ENCODE peak calls at places on chromosomes 5 and 9, in nine cellular contexts. T is neural progenitor cell; N is tibial nerve; P is heart right ventricle; V is right atrium auricular region; K is cardiac muscle cell; Y is ovary; D is MM.1S; M is CD8-positive, alpha-beta memory T cell. W is an unnamed sample. For H3K9me3, the result is how much of the 10 kb centered on the place peaks cover.

GRCh38 chr5:96924016-96924443 is 11.8 kb upstream of the LNPEP start:
- DNase-seq in M (no peak), D (no peak), K (no peak), P (no peak), T (no peak), N (no peak), Y (no peak), V (no peak), W (no peak)

GRCh38 chr5:179836225-179837019 is 15.7 kb downstream of the SQSTM1 start:
- DNase-seq in N (no peak), P (no peak), T (no peak), Y (no peak), K (no peak), V (no peak), M (peak), D (peak), W (no peak)

GRCh38 chr5:170132642-170133448 is 27.1 kb downstream of the FOXI1 start:
- DNase-seq in N (no peak), Y (no peak), D (no peak), K (peak), P (no peak), T (no peak), V (no peak), M (no peak), W (no peak)

GRCh38 chr5:150137168-150137957 is 18.3 kb downstream of the PDGFRB start:
- DNase-seq in Y (no peak), P (peak), D (no peak), K (peak), N (no peak), T (no peak), V (no peak), M (no peak), W (no peak)

GRCh38 chr9:74503219-74503618 is 6.1 kb downstream of the RORB start:
- DNase-seq in N (no peak), K (peak), M (no peak), D (no peak), T (no peak), Y (no peak), V (no peak), P (no peak), W (no peak)

GRCh38 chr9:27383524-27383923 is 86.6 kb upstream of the EQTN start:
- DNase-seq in Y (no peak), V (no peak), K (no peak), P (no peak), M (no peak), D (no peak), N (no peak), T (no peak), W (no peak)

GRCh38 chr9:115765060-115765459 is 388.5 kb upstream of the PAPPA start:
- DNase-seq in N (no peak), M (no peak), T (no peak), P (no peak), Y (no peak), V (no peak), K (peak), D (no peak), W (no peak)

GRCh38 chr5:123753349-123754166 is 241.6 kb downstream of the CSNK1G3 start:
- DNase-seq in T (no peak), V (no peak), P (no peak), D (no peak), Y (no peak), K (no peak), N (no peak), M (no peak), W (no peak)

GRCh38 chr5:98839469-98840383 is 66.3 kb downstream of the RGMB start:
- DNase-seq in M (no peak), Y (no peak), K (peak), V (no peak), D (no peak), P (no peak), N (no peak), T (no peak), W (no peak)

GRCh38 chr5:160500776-160501175 is 79.1 kb downstream of the PTTG1 start:
- DNase-seq in P (no peak), V (no peak), N (peak), T (peak), D (no peak), Y (no peak), K (no peak), M (no peak), W (no peak)

GRCh38 chr9:108743901-108744371 is 111.8 kb downstream of the ACTL7B start:
- DNase-seq in V (peak), T (peak), K (no peak), M (no peak), D (no peak), P (no peak), N (no peak), Y (no peak), W (no peak)

GRCh38 chr9:105858877-105859276 is 164.5 kb downstream of the TMEM38B start:
- DNase-seq in P (no peak), N (no peak), Y (no peak), V (no peak), K (no peak), M (no peak), T (no peak), D (no peak), W (no peak)

GRCh38 chr5:471750-472058 is 28.7 kb downstream of the EXOC3 start:
- DNase-seq in P (no peak), Y (no peak), V (no peak), T (no peak), D (no peak), N (no peak), K (no peak), M (no peak), W (no peak)
- H3K4me3 ChIP-seq in P (peak), Y (peak), V (peak), T (peak), D (peak), N (peak), K (peak), M (peak), W (peak)

GRCh38 chr5:19240150-19240549 is 747.9 kb downstream of the CDH18 start:
- DNase-seq in T (no peak), V (no peak), K (peak), N (no peak), D (no peak), M (no peak), P (no peak), Y (no peak), W (no peak)

GRCh38 chr5:19233573-19233972 is 754.4 kb downstream of the CDH18 start:
- DNase-seq in P (no peak), K (no peak), V (no peak), Y (no peak), M (no peak), N (no peak), D (no peak), T (no peak), W (no peak)

GRCh38 chr5:19229210-19229835 is 758.7 kb downstream of the CDH18 start:
- DNase-seq in D (no peak), Y (no peak), M (no peak), K (no peak), T (no peak), N (no peak), P (no peak), V (no peak), W (no peak)

GRCh38 chr5:19235101-19235584 is 752.9 kb downstream of the CDH18 start:
- DNase-seq in N (no peak), V (no peak), Y (no peak), K (no peak), M (no peak), P (no peak), T (no peak), D (no peak), W (no peak)
- H3K9me3 ChIP-seq in N (under half), V (under half), Y (under half), K (under half), M (under half), P (under half), T (under half), D (under half), W (under half)

GRCh38 chr5:181098642-181099452 is 32.1 kb downstream of the OR2V1 start:
- DNase-seq in N (no peak), M (no peak), D (no peak), Y (no peak), V (no peak), T (no peak), P (no peak), K (no peak), W (no peak)

GRCh38 chr5:181099453-181100086 is 31.4 kb downstream of the OR2V1 start:
- DNase-seq in V (no peak), D (no peak), K (no peak), T (no peak), N (no peak), Y (no peak), P (no peak), M (no peak), W (peak)

GRCh38 chr5:181100121-181101015 is 30.6 kb downstream of the OR2V1 start:
- DNase-seq in Y (no peak), K (no peak), V (no peak), M (no peak), P (no peak), D (no peak), N (no peak), T (peak), W (no peak)
- H3K4me3 ChIP-seq in Y (no peak), K (no peak), V (peak), M (no peak), P (no peak), D (no peak), N (no peak), T (peak), W (no peak)

GRCh38 chr9:90996154-90996788 is 194.7 kb downstream of the SYK start:
- DNase-seq in P (no peak), N (no peak), Y (no peak), D (no peak), V (no peak), T (no peak), M (no peak), K (no peak), W (no peak)
- H3K9me3 ChIP-seq in P (under half), N (under half), Y (under half), D (under half), V (under half), T (under half), M (under half), K (under half), W (under half)

GRCh38 chr9:33081128-33081851 is 4.8 kb upstream of the SMU1 start:
- DNase-seq in D (peak), N (peak), K (peak), M (peak), T (peak), V (no peak), P (no peak), Y (no peak), W (peak)
- H3K4me3 ChIP-seq in D (peak), N (no peak), K (no peak), M (no peak), T (peak), V (no peak), P (peak), Y (no peak), W (no peak)

DNA sequence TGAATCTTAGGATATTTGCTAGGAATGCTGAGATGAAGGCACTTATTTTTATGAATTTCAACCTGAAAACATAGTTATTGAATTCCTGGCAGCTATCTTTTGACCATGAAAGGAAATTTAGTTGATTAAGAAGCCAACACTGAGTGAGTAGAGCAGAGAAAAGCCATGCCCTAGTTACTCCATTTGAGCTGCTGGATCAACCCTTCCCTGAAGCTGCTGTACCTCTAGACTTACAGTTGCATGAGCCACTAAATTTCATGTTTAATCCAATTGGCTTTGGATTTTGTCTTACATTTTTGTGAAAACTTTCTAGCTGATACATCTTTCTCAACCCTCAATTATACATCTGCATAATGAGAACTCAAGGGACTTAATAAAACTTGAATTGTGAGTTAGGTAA is 54.6 kb downstream of the CDC42SE2 start:
- DNase-seq in V (no peak), M (no peak), T (no peak), K (no peak), Y (no peak), N (no peak), P (no peak), D (no peak), W (no peak)
- H3K9me3 ChIP-seq in V (under half), M (under half), T (under half), K (under half), Y (under half), N (under half), P (under half), D (under half), W (under half)

GRCh38 chr5:107449369-107449768 is 221.4 kb downstream of the EFNA5 start:
- DNase-seq in K (no peak), M (no peak), V (no peak), Y (no peak), N (no peak), D (no peak), P (no peak), T (no peak), W (no peak)
- H3K4me3 ChIP-seq in K (no peak), M (no peak), V (no peak), Y (no peak), N (no peak), D (no peak), P (no peak), T (no peak), W (no peak)

W was measured in tibial artery.